ENCODE peak calls at places on chromosome 10, in seven cellular contexts. M is H1, H is HepG2, V is GM12878, T is K562, I is GM12891, B is SK-N-SH. E is an unnamed sample.

GRCh38 chr10:79561257-79561656 is 1.1 kb upstream of the SFTPA2 start:
- DNase-seq in T (no peak), M (no peak), B (no peak), I (no peak), H (no peak), V (no peak), E (no peak)

GRCh38 chr10:131832056-131832685 is 68.6 kb upstream of the PPP2R2D start:
- DNase-seq in M (no peak), V (no peak), H (no peak), I (no peak), T (no peak), B (no peak), E (no peak)

GRCh38 chr10:131514454-131514853 is 202.9 kb upstream of the TCERG1L start:
- DNase-seq in M (no peak), B (no peak), H (no peak), T (peak), V (no peak), I (no peak), E (no peak)

GRCh38 chr10:132537713-132538020 is at the start of gene INPP5A:
- DNase-seq in H (no peak), B (no peak), V (no peak), M (no peak), I (no peak), T (no peak), E (no peak)

GRCh38 chr10:87692956-87693484 is 33.3 kb downstream of the PAPSS2 start:
- DNase-seq in B (no peak), T (no peak), I (no peak), H (no peak), M (no peak), V (no peak), E (no peak)

GRCh38 chr10:79259834-79260233 is 87.4 kb upstream of the PPIF start:
- DNase-seq in I (no peak), T (no peak), M (no peak), B (no peak), H (no peak), V (no peak), E (no peak)

GRCh38 chr10:24305551-24306506 is 96.9 kb downstream of the KIAA1217 start:
- DNase-seq in V (no peak), T (no peak), M (no peak), I (no peak), B (no peak), H (no peak), E (no peak)

GRCh38 chr10:128463991-128464755 is 337.9 kb upstream of the MKI67 start:
- DNase-seq in T (no peak), B (no peak), H (peak), M (no peak), I (no peak), V (peak), E (no peak)

GRCh38 chr10:78974409-78975317 is 94.1 kb upstream of the ZMIZ1 start:
- DNase-seq in M (peak), H (peak), B (peak), I (peak), V (no peak), T (peak), E (no peak)

GRCh38 chr10:131662851-131663250 is 238.0 kb upstream of the PPP2R2D start:
- DNase-seq in I (no peak), B (no peak), H (no peak), T (no peak), V (no peak), M (no peak), E (no peak)

GRCh38 chr10:75778665-75779064 is 347.2 kb downstream of the LRMDA start:
- DNase-seq in I (no peak), H (no peak), T (no peak), B (no peak), V (no peak), M (no peak), E (no peak)

DNA sequence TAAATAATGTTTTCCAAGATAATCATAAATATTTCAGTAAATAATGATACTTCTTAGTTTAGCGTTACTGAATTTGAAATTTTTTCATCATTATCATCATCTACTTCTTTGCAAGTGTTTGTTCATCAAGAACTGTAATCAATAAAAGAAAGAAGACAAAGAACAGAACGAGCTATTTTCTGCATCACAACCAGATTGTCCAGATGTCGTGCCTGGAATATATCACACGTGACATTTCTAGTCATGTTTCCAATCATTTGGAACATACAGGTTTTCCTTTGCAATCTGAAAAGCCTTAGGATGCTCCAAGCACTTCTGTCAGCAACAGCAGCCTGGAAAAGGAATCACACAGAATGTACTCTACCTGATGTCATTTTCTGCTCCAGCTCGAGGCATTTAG is 107.4 kb downstream of the FAM107B start:
- DNase-seq in I (no peak), T (no peak), H (no peak), B (peak), V (no peak), M (no peak), E (no peak)
- TF ChIP-seq POLR2AphosphoS5 in I (no peak), T (no peak), H (no peak), B (peak), V (no peak), M (no peak), E (no peak)

GRCh38 chr10:60114765-60115586 is 208.6 kb upstream of the CCDC6 start:
- DNase-seq in I (peak), T (peak), M (no peak), B (peak), H (peak), V (no peak), E (no peak)
- TF ChIP-seq TAF1 in I (no peak), T (no peak), M (no peak), B (no peak), H (no peak), V (no peak), E (no peak)

GRCh38 chr10:88991900-88992237 is 1.3 kb downstream of the FAS start:
- DNase-seq in H (no peak), I (no peak), T (no peak), V (no peak), B (no peak), M (no peak), E (no peak)

GRCh38 chr10:88991161-88991899 is 732 bp downstream of the FAS start:
- DNase-seq in H (peak), I (no peak), T (peak), M (peak), V (no peak), B (peak), E (peak)

GRCh38 chr10:88989824-88990527 is 622 bp upstream of the FAS start:
- DNase-seq in I (no peak), T (no peak), V (no peak), H (no peak), M (no peak), B (no peak), E (no peak)

GRCh38 chr10:88989423-88989822 is 1.2 kb upstream of the FAS start:
- DNase-seq in I (no peak), V (no peak), M (no peak), H (no peak), T (no peak), B (no peak), E (no peak)

DNA sequence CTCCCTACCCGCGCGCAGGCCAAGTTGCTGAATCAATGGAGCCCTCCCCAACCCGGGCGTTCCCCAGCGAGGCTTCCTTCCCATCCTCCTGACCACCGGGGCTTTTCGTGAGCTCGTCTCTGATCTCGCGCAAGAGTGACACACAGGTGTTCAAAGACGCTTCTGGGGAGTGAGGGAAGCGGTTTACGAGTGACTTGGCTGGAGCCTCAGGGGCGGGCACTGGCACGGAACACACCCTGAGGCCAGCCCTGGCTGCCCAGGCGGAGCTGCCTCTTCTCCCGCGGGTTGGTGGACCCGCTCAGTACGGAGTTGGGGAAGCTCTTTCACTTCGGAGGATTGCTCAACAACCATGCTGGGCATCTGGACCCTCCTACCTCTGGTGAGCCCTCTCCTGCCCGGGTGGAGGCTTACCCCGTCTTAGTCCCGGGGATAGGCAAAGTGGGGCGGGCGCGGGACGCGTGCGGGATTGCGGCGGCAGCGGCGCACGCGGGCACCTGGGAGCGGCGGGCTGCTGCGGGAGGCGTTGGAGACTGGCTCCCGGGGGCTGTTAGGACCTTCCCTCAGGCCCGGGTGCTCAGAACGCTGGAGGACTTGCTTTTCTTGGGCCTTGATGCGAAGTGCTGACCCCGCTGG is at the start of gene FAS:
- DNase-seq in V (peak), M (peak), H (peak), B (peak), I (no peak), T (no peak), E (peak)
- TF ChIP-seq POLR2AphosphoS5 in V (peak), M (no peak), H (no peak), B (peak), I (peak), T (no peak), E (peak)

DNA sequence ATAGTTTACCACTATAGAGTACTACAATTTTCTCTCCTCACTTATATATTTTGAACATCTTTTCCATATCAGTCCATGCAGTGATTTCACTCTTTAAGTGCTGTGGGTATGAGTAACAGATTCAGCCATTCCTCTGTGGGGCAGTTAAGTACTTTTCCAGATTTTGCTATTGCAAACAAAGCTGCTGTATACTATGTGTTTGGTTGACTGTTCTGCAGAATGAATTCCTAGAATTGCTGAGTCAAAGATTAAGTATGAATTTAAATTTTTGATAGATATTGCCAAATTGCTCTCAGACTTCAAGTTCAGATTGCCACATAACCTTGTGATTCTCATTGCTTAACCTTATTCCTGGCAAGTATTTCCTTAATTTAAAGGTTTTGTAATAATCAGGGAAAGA is 21.6 kb upstream of the SAR1A start:
- DNase-seq in H (no peak), B (no peak), V (no peak), M (no peak), I (no peak), T (no peak), E (no peak)
- TF ChIP-seq TAF1 in H (no peak), B (no peak), V (no peak), M (no peak), I (no peak), T (no peak), E (no peak)

GRCh38 chr10:6298428-6298827 is 95.7 kb downstream of the PFKFB3 start:
- DNase-seq in H (no peak), M (no peak), I (no peak), V (no peak), B (no peak), T (no peak), E (no peak)

GRCh38 chr10:6296456-6297214 is 93.9 kb downstream of the PFKFB3 start:
- DNase-seq in H (no peak), I (no peak), T (no peak), V (no peak), B (no peak), M (no peak), E (no peak)

GRCh38 chr10:6297522-6297921 is 94.8 kb downstream of the PFKFB3 start:
- DNase-seq in H (no peak), T (no peak), I (no peak), M (no peak), B (no peak), V (no peak), E (no peak)

GRCh38 chr10:6299234-6299633 is 96.5 kb downstream of the PFKFB3 start:
- DNase-seq in T (peak), B (no peak), I (no peak), H (peak), V (no peak), M (no peak), E (no peak)

DNA sequence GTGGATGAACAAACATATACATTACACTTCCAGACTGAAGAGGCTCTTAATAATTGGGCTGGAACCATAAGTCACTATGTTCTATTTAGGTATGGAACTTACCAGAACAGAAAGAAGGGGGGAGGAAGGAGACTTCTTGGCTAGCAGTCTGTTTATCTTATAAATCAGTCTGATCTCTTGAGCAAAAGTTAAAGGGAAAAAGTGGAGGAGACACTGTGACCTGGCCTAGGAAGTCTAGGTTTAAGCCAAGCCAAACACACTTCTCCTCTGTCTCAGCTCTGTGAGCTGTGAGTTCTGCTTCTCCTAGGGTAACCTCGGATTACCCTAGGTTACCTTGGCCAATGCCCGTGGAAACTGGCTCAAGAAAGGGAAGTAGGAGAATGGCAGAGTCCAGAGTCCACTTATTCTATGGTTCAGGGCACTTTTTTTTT is 95.2 kb downstream of the PFKFB3 start:
- DNase-seq in V (no peak), H (no peak), M (no peak), B (no peak), T (no peak), I (no peak), E (no peak)
- TF ChIP-seq POLR2AphosphoS5 in V (no peak), H (no peak), M (no peak), B (no peak), T (no peak), I (no peak), E (no peak)

E was measured in GM12892.